ENCODE peak calls at places on chromosomes 2 and 18, in seven cellular contexts. Y is mesenchymal stem cell, M is mesendoderm, B is H9, N is IMR-90, W is neuronal stem cell, X is trophoblast cell. E is an unnamed sample.

GRCh38 chr2:12317853-12318426 is 398.8 kb upstream of the TRIB2 start:
- DNase-seq in Y (peak), M (no peak), B (no peak), N (peak), W (no peak), X (peak), E (no peak)

GRCh38 chr18:3088444-3088843 is 75.5 kb upstream of the LPIN2 start:
- DNase-seq in Y (no peak), M (no peak), B (no peak), N (no peak), W (no peak), X (peak), E (no peak)

GRCh38 chr2:157173740-157174184 is 83.7 kb upstream of the GALNT5 start:
- DNase-seq in Y (peak), M (no peak), B (no peak), N (peak), W (no peak), X (peak), E (no peak)

GRCh38 chr2:224156436-224156835 is 117.3 kb upstream of the SERPINE2 start:
- DNase-seq in Y (no peak), M (no peak), B (no peak), N (no peak), W (no peak), X (no peak), E (no peak)

GRCh38 chr2:15557947-15558346 is 3.2 kb downstream of the NBAS start:
- DNase-seq in Y (no peak), M (peak), B (no peak), N (no peak), W (no peak), X (no peak), E (no peak)

GRCh38 chr2:60152226-60152833 is 401.1 kb downstream of the BCL11A start:
- DNase-seq in Y (peak), M (peak), B (no peak), N (peak), W (no peak), X (no peak), E (no peak)

GRCh38 chr2:105934467-105934866 is 189.8 kb downstream of the NCK2 start:
- DNase-seq in Y (no peak), M (no peak), B (no peak), N (no peak), W (no peak), X (no peak), E (no peak)

GRCh38 chr18:49021433-49022129 is 70.8 kb upstream of the SMAD7 start:
- DNase-seq in Y (peak), M (peak), B (peak), N (peak), W (no peak), X (peak), E (peak)

GRCh38 chr18:51195602-51196115 is 1.8 kb downstream of the MEX3C start:
- DNase-seq in Y (peak), M (peak), B (peak), N (peak), W (peak), X (no peak), E (peak)

GRCh38 chr18:13813271-13813849 is 10.6 kb upstream of the MC5R start:
- DNase-seq in Y (peak), M (peak), B (peak), N (peak), W (peak), X (peak), E (no peak)

GRCh38 chr18:5958822-5959221 is 63.5 kb upstream of the TMEM200C start:
- DNase-seq in Y (no peak), M (no peak), B (no peak), N (no peak), W (no peak), X (no peak), E (no peak)

DNA sequence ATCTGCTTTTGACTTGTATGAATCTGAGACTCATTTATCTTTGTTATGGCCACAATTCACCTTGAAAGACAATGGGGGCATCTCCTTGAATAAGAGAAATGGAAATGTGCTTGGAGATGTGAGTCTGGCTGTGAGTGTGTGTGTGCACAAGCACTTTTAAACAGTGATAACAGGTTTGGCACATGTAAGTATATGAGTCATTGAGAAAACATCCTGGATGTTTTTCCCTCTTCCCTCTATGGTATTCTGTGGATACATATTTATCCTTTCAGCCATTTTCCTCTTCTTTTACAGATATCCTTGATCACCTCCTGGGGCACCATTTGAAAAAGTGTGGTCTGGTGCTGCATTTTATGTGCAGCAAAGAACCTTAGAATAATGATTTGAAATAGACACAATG is 317.3 kb upstream of the THUMPD2 start:
- DNase-seq in Y (no peak), M (no peak), B (no peak), N (peak), W (no peak), X (no peak), E (no peak)
- H2BK120ac ChIP-seq in Y (no peak), M (no peak), B (no peak), N (peak), W (no peak), X (no peak), E (no peak)

GRCh38 chr2:27717070-27717453 is 53.4 kb downstream of the SLC4A1AP start:
- DNase-seq in Y (peak), M (no peak), B (no peak), N (peak), W (no peak), X (peak), E (no peak)
- H4K8ac ChIP-seq in Y (no peak), M (no peak), B (no peak), N (no peak), W (no peak), X (no peak), E (peak)

GRCh38 chr2:240203842-240204270 is 63.4 kb upstream of the OTOS start:
- DNase-seq in Y (no peak), M (no peak), B (no peak), N (no peak), W (no peak), X (no peak), E (no peak)
- H2BK120ac ChIP-seq in Y (no peak), M (no peak), B (no peak), N (no peak), W (no peak), X (no peak), E (no peak)

DNA sequence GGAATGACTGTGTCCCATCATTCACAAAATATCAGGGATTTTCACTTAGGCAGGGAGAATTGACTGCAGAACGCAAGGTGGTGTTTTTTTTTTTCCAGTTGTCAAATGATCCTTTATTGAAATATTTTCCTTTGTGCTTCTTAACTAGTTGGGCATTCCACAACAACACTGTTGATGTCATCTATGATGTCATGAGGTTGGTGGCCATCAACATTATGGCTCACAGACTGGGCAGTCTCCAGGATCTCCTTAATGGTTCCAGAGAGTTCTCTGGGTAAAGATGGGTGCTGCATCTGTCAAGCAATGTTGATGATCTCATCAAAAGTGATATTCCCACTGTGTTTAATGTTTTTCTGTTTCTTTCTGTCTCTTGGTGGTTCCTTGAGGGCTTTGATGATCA is 31.8 kb upstream of the PLEKHM3 start:
- DNase-seq in Y (no peak), M (no peak), B (no peak), N (no peak), W (no peak), X (no peak), E (no peak)
- H4K8ac ChIP-seq in Y (no peak), M (no peak), B (no peak), N (no peak), W (no peak), X (no peak), E (no peak)

GRCh38 chr2:21291281-21291825 is 167.6 kb downstream of the TDRD15 start:
- DNase-seq in Y (no peak), M (no peak), B (no peak), N (peak), W (no peak), X (no peak), E (no peak)

GRCh38 chr2:21289994-21290393 is 166.2 kb downstream of the TDRD15 start:
- DNase-seq in Y (peak), M (peak), B (no peak), N (peak), W (no peak), X (no peak), E (no peak)

GRCh38 chr2:21288732-21289506 is 165.2 kb downstream of the TDRD15 start:
- DNase-seq in Y (peak), M (no peak), B (no peak), N (no peak), W (no peak), X (no peak), E (no peak)

DNA sequence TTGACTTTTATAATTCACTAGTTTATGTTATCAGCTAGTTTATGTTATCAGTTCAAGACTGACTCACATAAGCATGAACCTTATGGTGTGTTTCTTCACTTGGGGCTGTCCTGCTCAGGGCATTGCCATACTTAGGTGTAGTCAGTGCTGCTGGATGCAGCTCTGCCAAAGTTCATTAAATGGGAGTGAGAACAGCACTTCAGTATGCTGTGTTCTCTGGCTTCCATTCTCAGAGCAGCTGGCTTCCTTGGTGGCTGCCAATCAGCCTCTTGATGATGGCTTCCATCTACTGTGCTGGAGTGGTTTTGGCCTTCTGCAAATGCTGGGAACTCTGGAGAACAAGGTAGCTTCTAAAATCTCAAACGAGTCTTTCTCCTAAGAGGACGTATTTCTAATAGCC is 170.7 kb downstream of the TDRD15 start:
- DNase-seq in Y (no peak), M (no peak), B (no peak), N (no peak), W (no peak), X (no peak), E (no peak)
- H2BK120ac ChIP-seq in Y (no peak), M (no peak), B (no peak), N (no peak), W (no peak), X (no peak), E (no peak)

DNA sequence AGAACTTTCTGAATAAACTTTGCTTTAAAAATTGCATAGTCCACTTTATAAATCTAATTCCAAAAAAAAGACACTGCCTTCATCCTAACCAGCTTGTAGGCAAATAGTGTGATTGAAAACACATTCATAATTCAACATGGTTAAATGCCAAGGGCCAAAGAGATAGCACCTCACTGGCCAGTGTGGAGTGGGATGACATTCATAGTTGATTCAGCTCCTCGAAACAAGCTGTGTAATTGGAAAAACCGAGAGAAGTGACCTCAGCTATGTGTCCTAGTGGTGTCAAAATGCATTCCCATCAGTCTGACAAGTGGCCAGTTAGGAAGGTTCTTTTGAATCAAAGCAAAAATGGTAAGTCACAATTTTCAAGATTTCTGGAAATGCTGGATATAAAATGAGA is 1068.5 kb upstream of the CELF4 start:
- DNase-seq in Y (no peak), M (no peak), B (no peak), N (no peak), W (no peak), X (no peak), E (no peak)
- H4K8ac ChIP-seq in Y (no peak), M (no peak), B (no peak), N (no peak), W (no peak), X (no peak), E (no peak)

DNA sequence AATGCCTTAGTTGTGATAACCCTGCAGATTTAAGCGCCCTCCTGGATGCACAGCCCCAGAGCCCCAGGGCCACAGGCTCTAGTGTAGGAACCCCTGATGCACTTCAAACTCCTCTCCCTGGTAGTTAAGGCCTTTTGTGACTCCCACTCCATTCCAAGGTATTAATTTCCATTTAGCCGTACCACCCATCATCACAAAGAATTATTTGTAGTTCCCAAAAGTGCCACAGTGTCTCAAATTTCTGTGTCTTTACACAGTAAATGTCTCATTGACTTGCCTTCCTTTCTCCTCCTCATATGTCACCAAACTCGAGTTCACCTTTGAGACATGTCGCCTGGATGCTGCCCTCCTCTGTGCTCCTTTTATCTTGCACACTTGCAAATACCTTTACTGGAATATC is 25.9 kb downstream of the PECR start:
- DNase-seq in Y (no peak), M (no peak), B (no peak), N (no peak), W (no peak), X (no peak), E (no peak)
- H2BK120ac ChIP-seq in Y (no peak), M (no peak), B (no peak), N (no peak), W (no peak), X (no peak), E (no peak)

DNA sequence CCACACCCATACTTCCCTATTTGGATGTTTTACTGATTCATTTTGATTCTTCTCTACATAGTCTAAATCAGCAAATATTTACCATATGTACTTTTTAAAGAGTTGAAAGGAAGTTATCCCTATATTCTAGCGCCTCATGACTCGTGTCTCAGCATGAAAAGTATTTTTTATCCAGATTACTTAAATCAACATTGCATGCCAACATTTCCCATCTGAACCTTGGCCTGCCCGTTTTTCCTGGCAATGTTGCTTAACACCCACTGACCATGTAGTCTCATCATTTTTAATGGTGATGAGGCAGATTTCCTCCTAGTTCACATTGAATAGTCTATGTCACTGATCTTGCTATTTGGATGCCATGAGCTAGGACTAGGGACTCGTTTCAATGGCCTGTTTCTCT is 13.2 kb upstream of the SCYGR5 start:
- DNase-seq in Y (peak), M (no peak), B (no peak), N (peak), W (no peak), X (no peak), E (no peak)
- H4K8ac ChIP-seq in Y (no peak), M (no peak), B (no peak), N (no peak), W (no peak), X (no peak), E (no peak)

GRCh38 chr2:126878601-126879000 is 20.1 kb upstream of the TEX51 start:
- DNase-seq in Y (no peak), M (no peak), B (peak), N (no peak), W (no peak), X (no peak), E (no peak)

GRCh38 chr2:126880825-126881224 is 17.9 kb upstream of the TEX51 start:
- DNase-seq in Y (no peak), M (no peak), B (no peak), N (no peak), W (no peak), X (no peak), E (no peak)

GRCh38 chr2:126881591-126881990 is 17.1 kb upstream of the TEX51 start:
- DNase-seq in Y (no peak), M (no peak), B (peak), N (no peak), W (no peak), X (no peak), E (no peak)

GRCh38 chr2:126879348-126880261 is 19.1 kb upstream of the TEX51 start:
- DNase-seq in Y (no peak), M (no peak), B (peak), N (no peak), W (no peak), X (no peak), E (no peak)

DNA sequence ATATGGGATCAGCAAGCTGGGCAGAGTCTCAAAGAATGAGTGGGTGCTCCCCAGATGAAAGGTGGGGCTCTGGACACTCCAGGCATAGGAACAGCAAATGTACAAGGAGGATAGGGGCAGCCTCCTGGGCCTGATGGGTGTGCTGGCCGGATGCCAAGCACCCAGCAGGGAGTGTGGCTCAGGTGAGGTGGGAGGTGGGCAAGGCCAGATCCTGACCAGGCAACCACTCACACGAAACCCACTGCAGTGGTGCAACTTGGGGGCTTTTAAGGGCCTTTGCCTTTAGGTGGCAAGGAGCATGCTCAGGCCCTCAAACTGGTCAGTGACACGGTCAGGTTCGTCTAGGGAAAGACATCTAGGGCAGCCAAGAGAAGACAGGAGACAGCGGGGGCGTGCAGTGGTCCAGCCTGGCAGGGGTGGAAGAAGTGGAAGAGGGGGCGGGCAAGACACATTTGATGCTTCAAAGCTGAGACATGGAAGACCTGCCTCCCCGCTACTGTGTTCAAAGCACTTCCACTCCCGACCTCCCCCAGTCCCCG is 18.4 kb upstream of the TEX51 start:
- DNase-seq in Y (no peak), M (no peak), B (peak), N (no peak), W (no peak), X (no peak), E (no peak)
- H2BK120ac ChIP-seq in Y (no peak), M (no peak), B (no peak), N (no peak), W (no peak), X (no peak), E (no peak)

E was measured in H1.